ENCODE peak calls at places on chromosomes 2 and 18, in six cellular contexts. One of them, this sample, is unnamed. For H3K4me1, the result is how much of the 10 kb centered on the place peaks cover.

GRCh38 chr2:103139628-103140268 is 377.9 kb downstream of the TMEM182 start:
- DNase-seq in HCT116: no peak
- DNase-seq in HepG2: no peak
- DNase-seq in K562: no peak
- DNase-seq in SK-N-SH: no peak
- DNase-seq in GM12878: no peak
- DNase-seq in this sample: no peak

GRCh38 chr18:55775972-55776371 is 188.0 kb upstream of the TCF4 start:
- DNase-seq in HCT116: no peak
- DNase-seq in HepG2: no peak
- DNase-seq in K562: no peak
- DNase-seq in SK-N-SH: peak
- DNase-seq in GM12878: no peak
- DNase-seq in this sample: no peak

GRCh38 chr2:158745067-158745865 is 49.9 kb upstream of the DAPL1 start:
- DNase-seq in HCT116: peak
- DNase-seq in HepG2: peak
- DNase-seq in K562: peak
- DNase-seq in SK-N-SH: peak
- DNase-seq in GM12878: no peak
- DNase-seq in this sample: no peak

GRCh38 chr18:73254564-73254963 is 386.8 kb upstream of the NETO1 start:
- DNase-seq in HCT116: no peak
- DNase-seq in HepG2: no peak
- DNase-seq in K562: peak
- DNase-seq in SK-N-SH: no peak
- DNase-seq in GM12878: no peak
- DNase-seq in this sample: no peak

GRCh38 chr2:168912466-168913170 is 11.5 kb downstream of the G6PC2 start:
- DNase-seq in HCT116: no peak
- DNase-seq in HepG2: no peak
- DNase-seq in K562: no peak
- DNase-seq in SK-N-SH: peak
- DNase-seq in GM12878: no peak
- DNase-seq in this sample: no peak

GRCh38 chr2:70514612-70515055 is 39.0 kb downstream of the TGFA start:
- DNase-seq in HCT116: no peak
- DNase-seq in HepG2: peak
- DNase-seq in K562: no peak
- DNase-seq in SK-N-SH: no peak
- DNase-seq in GM12878: no peak
- DNase-seq in this sample: no peak

GRCh38 chr18:73752546-73752945 is 395.1 kb downstream of the FBXO15 start:
- DNase-seq in HCT116: no peak
- DNase-seq in HepG2: no peak
- DNase-seq in K562: no peak
- DNase-seq in SK-N-SH: no peak
- DNase-seq in GM12878: no peak
- DNase-seq in this sample: no peak

GRCh38 chr2:72136349-72136748 is 11.3 kb downstream of the CYP26B1 start:
- DNase-seq in HCT116: no peak
- DNase-seq in HepG2: no peak
- DNase-seq in K562: no peak
- DNase-seq in SK-N-SH: peak
- DNase-seq in GM12878: no peak
- DNase-seq in this sample: no peak

GRCh38 chr2:160459543-160460332 is 33.9 kb downstream of the RBMS1 start:
- DNase-seq in HCT116: no peak
- DNase-seq in HepG2: no peak
- DNase-seq in K562: no peak
- DNase-seq in SK-N-SH: no peak
- DNase-seq in GM12878: no peak
- DNase-seq in this sample: no peak

GRCh38 chr18:26546875-26547301 is 1.5 kb downstream of the KCTD1 start:
- DNase-seq in HCT116: no peak
- DNase-seq in HepG2: no peak
- DNase-seq in K562: no peak
- DNase-seq in SK-N-SH: peak
- DNase-seq in GM12878: no peak
- DNase-seq in this sample: no peak

GRCh38 chr2:44295636-44296359 is 20.5 kb downstream of the SLC3A1 start:
- DNase-seq in HCT116: no peak
- DNase-seq in HepG2: peak
- DNase-seq in K562: no peak
- DNase-seq in SK-N-SH: no peak
- DNase-seq in GM12878: no peak
- DNase-seq in this sample: no peak

GRCh38 chr2:39094717-39095363 is 26.0 kb downstream of the SOS1 start:
- DNase-seq in HCT116: no peak
- DNase-seq in HepG2: no peak
- DNase-seq in K562: no peak
- DNase-seq in SK-N-SH: no peak
- DNase-seq in GM12878: peak
- DNase-seq in this sample: no peak

GRCh38 chr18:51639541-51639940 is 442.1 kb upstream of the MEX3C start:
- DNase-seq in HCT116: no peak
- DNase-seq in HepG2: no peak
- DNase-seq in K562: no peak
- DNase-seq in SK-N-SH: no peak
- DNase-seq in GM12878: no peak
- DNase-seq in this sample: no peak

GRCh38 chr2:74197983-74198460 is 393 bp upstream of the MTHFD2 start:
- DNase-seq in HCT116: peak
- DNase-seq in HepG2: no peak
- DNase-seq in K562: no peak
- DNase-seq in SK-N-SH: no peak
- DNase-seq in GM12878: no peak
- DNase-seq in this sample: peak

GRCh38 chr2:66901344-66901743 is 466.4 kb downstream of the MEIS1 start:
- DNase-seq in HCT116: no peak
- DNase-seq in HepG2: no peak
- DNase-seq in K562: no peak
- DNase-seq in SK-N-SH: no peak
- DNase-seq in GM12878: no peak
- DNase-seq in this sample: no peak

GRCh38 chr2:151363709-151364108 is 6.3 kb downstream of the TNFAIP6 start:
- DNase-seq in HCT116: no peak
- DNase-seq in HepG2: no peak
- DNase-seq in K562: no peak
- DNase-seq in SK-N-SH: no peak
- DNase-seq in GM12878: peak
- DNase-seq in this sample: no peak

GRCh38 chr2:180677928-180678327 is 302.5 kb upstream of the UBE2E3 start:
- DNase-seq in HCT116: no peak
- DNase-seq in HepG2: no peak
- DNase-seq in K562: no peak
- DNase-seq in SK-N-SH: no peak
- DNase-seq in GM12878: no peak
- DNase-seq in this sample: no peak

GRCh38 chr2:12493031-12493513 is 223.7 kb upstream of the TRIB2 start:
- DNase-seq in HCT116: no peak
- DNase-seq in HepG2: no peak
- DNase-seq in K562: peak
- DNase-seq in SK-N-SH: no peak
- DNase-seq in GM12878: no peak
- DNase-seq in this sample: no peak

GRCh38 chr18:56112013-56112749 is 524.2 kb upstream of the TCF4 start:
- DNase-seq in HCT116: no peak
- DNase-seq in HepG2: no peak
- DNase-seq in K562: no peak
- DNase-seq in SK-N-SH: no peak
- DNase-seq in GM12878: peak
- DNase-seq in this sample: no peak

GRCh38 chr2:180539541-180539940 is 440.9 kb upstream of the UBE2E3 start:
- DNase-seq in HCT116: no peak
- DNase-seq in HepG2: no peak
- DNase-seq in K562: no peak
- DNase-seq in SK-N-SH: no peak
- DNase-seq in GM12878: no peak
- DNase-seq in this sample: no peak

GRCh38 chr18:31275722-31276463 is 42.1 kb upstream of the DSG1 start:
- DNase-seq in HCT116: peak
- DNase-seq in HepG2: no peak
- DNase-seq in K562: no peak
- DNase-seq in SK-N-SH: no peak
- DNase-seq in GM12878: no peak
- DNase-seq in this sample: no peak
- TF ChIP-seq SIN3A in HCT116: no peak
- TF ChIP-seq SIN3A in HepG2: no peak
- TF ChIP-seq SIN3A in K562: no peak
- TF ChIP-seq SIN3A in SK-N-SH: no peak
- TF ChIP-seq SIN3A in GM12878: no peak
- TF ChIP-seq SIN3A in this sample: no peak

GRCh38 chr2:238154570-238154969 is 4.2 kb upstream of the ERFE start:
- DNase-seq in HCT116: no peak
- DNase-seq in HepG2: no peak
- DNase-seq in K562: no peak
- DNase-seq in SK-N-SH: no peak
- DNase-seq in GM12878: no peak
- DNase-seq in this sample: no peak
- H3K27ac ChIP-seq in HCT116: no peak
- H3K27ac ChIP-seq in HepG2: no peak
- H3K27ac ChIP-seq in K562: no peak
- H3K27ac ChIP-seq in SK-N-SH: no peak
- H3K27ac ChIP-seq in GM12878: no peak
- H3K27ac ChIP-seq in this sample: no peak

GRCh38 chr2:27081984-27082772 is 3.8 kb downstream of the EMILIN1 start:
- DNase-seq in HCT116: no peak
- DNase-seq in HepG2: no peak
- DNase-seq in K562: peak
- DNase-seq in SK-N-SH: no peak
- DNase-seq in GM12878: no peak
- DNase-seq in this sample: no peak

GRCh38 chr2:27079233-27080139 is 1.1 kb downstream of the EMILIN1 start:
- DNase-seq in HCT116: no peak
- DNase-seq in HepG2: no peak
- DNase-seq in K562: no peak
- DNase-seq in SK-N-SH: peak
- DNase-seq in GM12878: no peak
- DNase-seq in this sample: no peak

GRCh38 chr2:27078267-27079194 is at the start of gene EMILIN1:
- DNase-seq in HCT116: no peak
- DNase-seq in HepG2: no peak
- DNase-seq in K562: no peak
- DNase-seq in SK-N-SH: peak
- DNase-seq in GM12878: no peak
- DNase-seq in this sample: no peak

GRCh38 chr2:27080140-27080469 is 1.7 kb downstream of the EMILIN1 start:
- DNase-seq in HCT116: no peak
- DNase-seq in HepG2: no peak
- DNase-seq in K562: no peak
- DNase-seq in SK-N-SH: no peak
- DNase-seq in GM12878: no peak
- DNase-seq in this sample: no peak

DNA sequence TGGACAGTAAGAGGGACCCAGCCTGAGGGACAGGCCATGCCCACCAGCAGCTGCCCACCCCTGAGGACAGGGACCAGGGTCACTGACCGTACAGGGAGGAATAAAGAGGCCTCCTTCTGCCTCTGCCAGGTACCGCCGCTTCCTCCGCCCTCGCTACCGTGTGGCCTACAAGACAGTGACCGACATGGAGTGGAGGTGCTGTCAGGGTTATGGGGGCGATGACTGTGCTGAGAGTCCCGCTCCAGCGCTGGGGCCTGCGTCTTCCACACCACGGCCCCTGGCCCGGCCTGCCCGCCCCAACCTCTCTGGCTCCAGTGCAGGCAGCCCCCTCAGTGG is 2.2 kb downstream of the EMILIN1 start:
- DNase-seq in HCT116: no peak
- DNase-seq in HepG2: no peak
- DNase-seq in K562: no peak
- DNase-seq in SK-N-SH: no peak
- DNase-seq in GM12878: no peak
- DNase-seq in this sample: no peak
- H3K4me1 ChIP-seq in HCT116: under half
- H3K4me1 ChIP-seq in HepG2: half or more
- H3K4me1 ChIP-seq in K562: half or more
- H3K4me1 ChIP-seq in SK-N-SH: half or more
- H3K4me1 ChIP-seq in GM12878: under half
- H3K4me1 ChIP-seq in this sample: under half

GRCh38 chr18:70250781-70251180 is 38.1 kb upstream of the SOCS6 start:
- DNase-seq in HCT116: no peak
- DNase-seq in HepG2: no peak
- DNase-seq in K562: no peak
- DNase-seq in SK-N-SH: no peak
- DNase-seq in GM12878: no peak
- DNase-seq in this sample: no peak

GRCh38 chr18:70243131-70243530 is 37.6 kb upstream of the RTTN start:
- DNase-seq in HCT116: peak
- DNase-seq in HepG2: no peak
- DNase-seq in K562: no peak
- DNase-seq in SK-N-SH: no peak
- DNase-seq in GM12878: no peak
- DNase-seq in this sample: no peak

GRCh38 chr18:70243545-70243944 is 38.1 kb upstream of the RTTN start:
- DNase-seq in HCT116: no peak
- DNase-seq in HepG2: peak
- DNase-seq in K562: no peak
- DNase-seq in SK-N-SH: no peak
- DNase-seq in GM12878: no peak
- DNase-seq in this sample: no peak

GRCh38 chr18:70249118-70249517 is 39.7 kb upstream of the SOCS6 start:
- DNase-seq in HCT116: no peak
- DNase-seq in HepG2: no peak
- DNase-seq in K562: peak
- DNase-seq in SK-N-SH: no peak
- DNase-seq in GM12878: no peak
- DNase-seq in this sample: no peak

DNA sequence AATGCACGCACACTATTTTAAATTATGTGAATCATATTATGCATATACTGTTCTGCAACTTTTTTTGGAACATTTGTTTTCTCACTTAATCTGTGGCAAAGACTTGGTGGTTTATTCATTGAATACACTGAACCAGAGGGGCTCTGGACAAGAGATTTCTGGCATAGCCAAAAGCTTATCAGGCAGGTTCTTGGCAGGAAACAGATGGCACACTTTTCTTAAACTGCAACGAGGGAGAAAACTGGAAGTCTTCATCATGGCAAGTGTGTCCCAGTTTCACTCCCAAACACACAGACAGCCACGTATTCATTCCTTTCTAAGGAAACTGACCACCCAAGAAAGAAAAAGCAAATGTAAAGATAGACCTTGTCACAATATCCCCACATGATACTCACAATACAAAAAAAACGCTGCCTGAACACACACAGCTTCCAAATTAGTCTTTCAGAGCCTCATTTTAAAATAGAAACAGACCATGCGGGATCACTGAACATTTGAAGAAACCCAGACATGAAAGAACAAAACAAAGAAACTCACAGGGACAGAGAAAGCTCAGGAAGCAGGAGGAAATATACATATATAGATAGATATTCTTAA is 40.6 kb upstream of the RTTN start:
- DNase-seq in HCT116: no peak
- DNase-seq in HepG2: no peak
- DNase-seq in K562: no peak
- DNase-seq in SK-N-SH: no peak
- DNase-seq in GM12878: no peak
- DNase-seq in this sample: no peak
- TF ChIP-seq SIN3A in HCT116: no peak
- TF ChIP-seq SIN3A in HepG2: no peak
- TF ChIP-seq SIN3A in K562: no peak
- TF ChIP-seq SIN3A in SK-N-SH: no peak
- TF ChIP-seq SIN3A in GM12878: no peak
- TF ChIP-seq SIN3A in this sample: no peak

GRCh38 chr2:182047544-182047943 is 61.9 kb downstream of the PPP1R1C start:
- DNase-seq in HCT116: no peak
- DNase-seq in HepG2: no peak
- DNase-seq in K562: no peak
- DNase-seq in SK-N-SH: no peak
- DNase-seq in GM12878: no peak
- DNase-seq in this sample: no peak
- H3K27ac ChIP-seq in HCT116: no peak
- H3K27ac ChIP-seq in HepG2: no peak
- H3K27ac ChIP-seq in K562: no peak
- H3K27ac ChIP-seq in SK-N-SH: peak
- H3K27ac ChIP-seq in GM12878: no peak
- H3K27ac ChIP-seq in this sample: no peak